ENCODE peak calls at places on chromosomes 3 and 15, in eight cellular contexts. J is ecto neural progenitor cell; R is HFF-Myc; H is stimulated activated CD4-positive, alpha-beta T cell treated with anti-CD3 and anti-CD28 coated beads, Interleukin-1b, Interleukin-23, amount 100 ng/mL, for 24 hours; X is fibroblast of pulmonary artery; Q is lower lobe of right lung; O is fibroblast of lung; E is A172. I is an unnamed sample.

GRCh38 chr3:4597204-4597985 is 104.2 kb downstream of the ITPR1 start:
- DNase-seq in J (no peak), R (peak; percentile 90), H (no peak), X (no peak), Q (no peak), O (no peak), E (no peak), I (no peak)

GRCh38 chr15:85027033-85027380 is 45.4 kb downstream of the PDE8A start:
- DNase-seq in J (no peak), R (no peak), H (no peak), X (no peak), Q (no peak), O (peak; percentile 25), E (no peak), I (no peak)

GRCh38 chr3:166123088-166123487 is 285.9 kb upstream of the BCHE start:
- DNase-seq in J (no peak), R (no peak), H (no peak), X (no peak), Q (no peak), O (peak; percentile 1), E (no peak), I (no peak)

GRCh38 chr3:168249539-168250414 is 154.1 kb upstream of the GOLIM4 start:
- DNase-seq in J (peak; percentile 92), R (peak; percentile 15), H (no peak), X (peak; percentile 69), Q (peak; percentile 85), O (peak; percentile 81), E (peak; percentile 75), I (peak; percentile 23)

GRCh38 chr3:100213891-100214573 is 46.8 kb upstream of the TBC1D23 start:
- DNase-seq in J (no peak), R (no peak), H (no peak), X (peak; percentile 28), Q (no peak), O (peak; percentile 89), E (peak; percentile 51), I (no peak)

GRCh38 chr3:146277953-146278631 is 27.2 kb upstream of the PLSCR4 start:
- DNase-seq in J (no peak), R (peak; percentile 56), H (no peak), X (peak; percentile 98), Q (no peak), O (peak; percentile 94), E (no peak), I (peak; percentile 4)

GRCh38 chr3:126910231-126910630 is 72.7 kb upstream of the PLXNA1 start:
- DNase-seq in J (no peak), R (no peak), H (no peak), X (no peak), Q (no peak), O (no peak), E (no peak), I (no peak)

GRCh38 chr15:38809621-38810020 is 245.0 kb upstream of the RASGRP1 start:
- DNase-seq in J (no peak), R (no peak), H (no peak), X (peak; percentile 38), Q (no peak), O (peak; percentile 52), E (no peak), I (no peak)

GRCh38 chr3:49872801-49873281 is 3.1 kb upstream of the CAMKV start:
- DNase-seq in J (no peak), R (no peak), H (no peak), X (no peak), Q (no peak), O (no peak), E (no peak), I (no peak)

GRCh38 chr3:116028157-116028556 is 404.8 kb downstream of the GAP43 start:
- DNase-seq in J (no peak), R (no peak), H (no peak), X (no peak), Q (no peak), O (no peak), E (no peak), I (no peak)

GRCh38 chr3:40996382-40996781 is 202.9 kb upstream of the CTNNB1 start:
- DNase-seq in J (no peak), R (no peak), H (no peak), X (no peak), Q (no peak), O (no peak), E (peak; percentile 8), I (no peak)

GRCh38 chr3:194273396-194274310 is 77.5 kb downstream of the CPN2 start:
- DNase-seq in J (peak; percentile 45), R (no peak), H (no peak), X (no peak), Q (peak; percentile 42), O (no peak), E (no peak), I (no peak)

GRCh38 chr3:186461141-186461540 is 83.0 kb downstream of the CRYGS start:
- DNase-seq in J (no peak), R (peak; percentile 11), H (no peak), X (peak; percentile 49), Q (no peak), O (peak; percentile 86), E (peak; percentile 84), I (peak; percentile 37)

GRCh38 chr3:112605285-112605684 is 35.7 kb downstream of the CCDC80 start:
- DNase-seq in J (no peak), R (peak; percentile 90), H (no peak), X (peak; percentile 95), Q (no peak), O (peak; percentile 99), E (peak; percentile 79), I (peak; percentile 54)

GRCh38 chr3:159263750-159264561 is 462.1 kb downstream of the MFSD1 start:
- DNase-seq in J (no peak), R (peak; percentile 17), H (no peak), X (peak; percentile 69), Q (no peak), O (peak; percentile 42), E (peak; percentile 56), I (no peak)

GRCh38 chr3:189827108-189827507 is 195.9 kb downstream of the TP63 start:
- DNase-seq in J (no peak), R (no peak), H (no peak), X (no peak), Q (no peak), O (peak; percentile 33), E (no peak), I (no peak)

GRCh38 chr3:155046935-155047334 is 33.2 kb upstream of the MME start:
- DNase-seq in J (no peak), R (no peak), H (no peak), X (no peak), Q (no peak), O (no peak), E (no peak), I (no peak)

GRCh38 chr15:70023769-70024491 is 73.8 kb downstream of the TLE3 start:
- DNase-seq in J (no peak), R (no peak), H (no peak), X (peak; percentile 90), Q (peak; percentile 66), O (peak; percentile 70), E (peak; percentile 48), I (no peak)

GRCh38 chr15:64456634-64457108 is 3.7 kb upstream of the ZNF609 start:
- DNase-seq in J (no peak), R (no peak), H (no peak), X (peak; percentile 50), Q (no peak), O (peak; percentile 40), E (no peak), I (no peak)

GRCh38 chr15:66461917-66462316 is 35.6 kb downstream of the SNAPC5 start:
- DNase-seq in J (no peak), R (no peak), H (no peak), X (no peak), Q (no peak), O (no peak), E (no peak), I (no peak)

GRCh38 chr3:112550859-112551258 is 10.9 kb downstream of the ATG3 start:
- DNase-seq in J (no peak), R (no peak), H (no peak), X (no peak), Q (no peak), O (no peak), E (no peak), I (no peak)